ENCODE peak calls at places on chromosome 21, in eight cellular contexts. K is activated T-helper 1 cell treated with Interleukin-2 at 50 U/mL for 16 hours; G is activated gamma-delta T cell treated with anti-CD3 and anti-CD28 coated beads, Interleukin-2, amount 50 U/mL, for 16 hours; R is thoracic aorta; A is fibroblast of lung; D is HFFc6; W is T-helper 9 cell; U is left ventricle myocardium inferior. P is an unnamed sample.

GRCh38 chr21:44973598-44973997 is 33.8 kb downstream of the SLX9 start:
- DNase-seq in G (no peak), R (no peak), A (no peak), U (no peak), D (no peak), K (no peak), W (no peak), P (no peak)

GRCh38 chr21:25568230-25568629 is 39.1 kb downstream of the MRPL39 start:
- DNase-seq in K (no peak), D (no peak), W (no peak), R (no peak), U (peak; percentile 26), A (peak; percentile 82), G (no peak), P (no peak)

GRCh38 chr21:38027901-38028300 is 111.6 kb upstream of the KCNJ6 start:
- DNase-seq in K (no peak), U (no peak), G (no peak), A (no peak), R (no peak), W (no peak), D (peak; percentile 67), P (no peak)

GRCh38 chr21:45283019-45283610 is 4.6 kb downstream of the POFUT2 start:
- DNase-seq in A (no peak), R (no peak), K (no peak), U (no peak), G (no peak), D (no peak), W (no peak), P (no peak)

GRCh38 chr21:14075346-14076142 is 135.2 kb downstream of the LIPI start:
- DNase-seq in K (no peak), G (no peak), A (no peak), D (no peak), R (no peak), U (no peak), W (no peak), P (no peak)

GRCh38 chr21:42200906-42201614 is 17.9 kb upstream of the ABCG1 start:
- DNase-seq in D (no peak), U (no peak), G (no peak), A (no peak), K (no peak), R (no peak), W (no peak), P (no peak)

GRCh38 chr21:44405948-44406872 is 49.1 kb upstream of the LRRC3 start:
- DNase-seq in W (no peak), K (no peak), D (peak; percentile 6), U (no peak), A (no peak), R (no peak), G (no peak), P (no peak)

GRCh38 chr21:45262616-45263015 is 25.1 kb downstream of the POFUT2 start:
- DNase-seq in D (no peak), W (no peak), G (no peak), U (no peak), R (no peak), K (no peak), A (no peak), P (no peak)

GRCh38 chr21:41526478-41527087 is 18.6 kb upstream of the TMPRSS2 start:
- DNase-seq in K (no peak), U (no peak), D (no peak), R (no peak), W (no peak), A (no peak), G (no peak), P (no peak)

GRCh38 chr21:34999397-34999941 is 49.6 kb downstream of the RUNX1 start:
- DNase-seq in D (no peak), U (no peak), G (no peak), R (no peak), W (no peak), K (no peak), A (peak; percentile 29), P (no peak)

GRCh38 chr21:39715804-39716397 is 29.1 kb upstream of the IGSF5 start:
- DNase-seq in U (peak; percentile 31), G (peak; percentile 2), A (peak; percentile 50), R (no peak), W (peak; percentile 4), K (peak; percentile 4), D (peak; percentile 9), P (peak; percentile 20)

GRCh38 chr21:20882462-20883415 is 115.5 kb upstream of the NCAM2 start:
- DNase-seq in U (no peak), G (no peak), K (no peak), D (no peak), R (no peak), A (peak; percentile 53), W (no peak), P (no peak)

GRCh38 chr21:28025111-28025510 is 967.6 kb downstream of the LTN1 start:
- DNase-seq in G (no peak), W (no peak), R (no peak), U (no peak), A (no peak), K (no peak), D (no peak), P (no peak)

GRCh38 chr21:42056996-42057689 is 14.0 kb upstream of the UMODL1 start:
- DNase-seq in A (peak; percentile 90), U (no peak), D (no peak), K (no peak), W (no peak), R (peak; percentile 75), G (no peak), P (no peak)

GRCh38 chr21:34129971-34130597 is 56.7 kb downstream of the MRPS6 start:
- DNase-seq in K (no peak), A (peak; percentile 21), U (no peak), W (no peak), D (peak; percentile 15), R (no peak), G (no peak), P (no peak)

GRCh38 chr21:46003575-46004007 is 22.0 kb downstream of the COL6A1 start:
- DNase-seq in U (no peak), K (no peak), R (no peak), W (no peak), G (no peak), A (no peak), D (no peak), P (no peak)

GRCh38 chr21:34276711-34277425 is 86.9 kb upstream of the KCNE2 start:
- DNase-seq in G (no peak), W (no peak), R (no peak), D (peak; percentile 4), K (no peak), U (no peak), A (no peak), P (no peak)

P was measured in effector memory CD8-positive, alpha-beta T cell.